ENCODE peak calls at places on chromosome 10, in four cellular contexts. B is GM13976, X is heart left ventricle, R is left ventricle myocardium inferior. G is an unnamed sample.

GRCh38 chr10:99659868-99660366 is 608 bp downstream of the ENTPD7 start:
- DNase-seq in B (no peak), X (no peak), R (no peak), G (no peak)

GRCh38 chr10:79185796-79186374 is 117.1 kb downstream of the ZMIZ1 start:
- DNase-seq in B (no peak), X (no peak), R (no peak), G (no peak)

GRCh38 chr10:74072503-74072902 is 74.6 kb downstream of the VCL start:
- DNase-seq in B (no peak), X (no peak), R (no peak), G (no peak)

GRCh38 chr10:11035318-11035920 is 17.7 kb downstream of the CELF2 start:
- DNase-seq in B (no peak), X (peak), R (no peak), G (no peak)

GRCh38 chr10:4770766-4771553 is 55.0 kb upstream of the AKR1E2 start:
- DNase-seq in B (no peak), X (no peak), R (no peak), G (no peak)

GRCh38 chr10:5413012-5413938 is 918 bp downstream of the NET1 start:
- DNase-seq in B (peak), X (no peak), R (no peak), G (peak)

GRCh38 chr10:125128397-125129075 is 31.8 kb downstream of the CTBP2 start:
- DNase-seq in B (no peak), X (no peak), R (no peak), G (no peak)

GRCh38 chr10:80458263-80458625 is 4.1 kb downstream of the TSPAN14 start:
- DNase-seq in B (no peak), X (no peak), R (no peak), G (no peak)

GRCh38 chr10:111600772-111601171 is 523.9 kb downstream of the ADRA2A start:
- DNase-seq in B (no peak), X (no peak), R (peak), G (no peak)

GRCh38 chr10:48467669-48468068 is 137.2 kb downstream of the ARHGAP22 start:
- DNase-seq in B (no peak), X (no peak), R (no peak), G (no peak)

GRCh38 chr10:118412132-118412531 is 70.0 kb upstream of the FAM204A start:
- DNase-seq in B (no peak), X (no peak), R (no peak), G (no peak)

GRCh38 chr10:7362451-7362850 is 48.4 kb downstream of the SFMBT2 start:
- DNase-seq in B (no peak), X (no peak), R (no peak), G (no peak)

GRCh38 chr10:91536101-91536500 is 96.8 kb downstream of the PPP1R3C start:
- DNase-seq in B (no peak), X (no peak), R (peak), G (no peak)

GRCh38 chr10:79247373-79248137 is 99.7 kb upstream of the PPIF start:
- DNase-seq in B (no peak), X (no peak), R (no peak), G (no peak)

GRCh38 chr10:12921163-12921562 is 80.3 kb downstream of the CCDC3 start:
- DNase-seq in B (no peak), X (no peak), R (no peak), G (no peak)

GRCh38 chr10:13743101-13743693 is 156.4 kb downstream of the PRPF18 start:
- DNase-seq in B (peak), X (no peak), R (no peak), G (peak)

GRCh38 chr10:23095966-23096813 is 811 bp downstream of the MSRB2 start:
- DNase-seq in B (peak), X (peak), R (peak), G (peak)
- TF ChIP-seq CTCF in B (no peak), X (no peak), R (no peak), G (no peak)

DNA sequence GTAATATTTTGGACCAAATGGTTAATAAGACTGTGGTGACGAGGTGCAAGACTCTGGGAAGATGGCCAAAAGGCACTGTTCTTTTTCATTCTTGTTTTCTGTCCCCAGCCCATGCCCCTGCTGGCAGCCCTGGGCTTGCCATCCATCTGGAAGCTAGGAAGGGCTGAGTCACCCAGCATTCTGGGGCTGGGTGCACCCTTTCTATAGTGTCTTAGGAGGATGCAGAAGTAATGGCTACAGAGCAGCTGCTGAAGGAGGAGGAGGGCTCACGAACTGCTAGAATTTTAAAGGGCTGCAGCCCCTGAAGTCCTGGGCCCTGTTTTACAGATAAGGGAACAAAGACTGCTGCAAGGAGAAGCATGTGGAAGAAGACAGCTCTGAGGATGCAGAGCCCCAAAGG is 42.8 kb upstream of the ZNF32 start:
- DNase-seq in B (no peak), X (no peak), R (no peak), G (no peak)
- TF ChIP-seq CTCF in B (no peak), X (no peak), R (no peak), G (no peak)

DNA sequence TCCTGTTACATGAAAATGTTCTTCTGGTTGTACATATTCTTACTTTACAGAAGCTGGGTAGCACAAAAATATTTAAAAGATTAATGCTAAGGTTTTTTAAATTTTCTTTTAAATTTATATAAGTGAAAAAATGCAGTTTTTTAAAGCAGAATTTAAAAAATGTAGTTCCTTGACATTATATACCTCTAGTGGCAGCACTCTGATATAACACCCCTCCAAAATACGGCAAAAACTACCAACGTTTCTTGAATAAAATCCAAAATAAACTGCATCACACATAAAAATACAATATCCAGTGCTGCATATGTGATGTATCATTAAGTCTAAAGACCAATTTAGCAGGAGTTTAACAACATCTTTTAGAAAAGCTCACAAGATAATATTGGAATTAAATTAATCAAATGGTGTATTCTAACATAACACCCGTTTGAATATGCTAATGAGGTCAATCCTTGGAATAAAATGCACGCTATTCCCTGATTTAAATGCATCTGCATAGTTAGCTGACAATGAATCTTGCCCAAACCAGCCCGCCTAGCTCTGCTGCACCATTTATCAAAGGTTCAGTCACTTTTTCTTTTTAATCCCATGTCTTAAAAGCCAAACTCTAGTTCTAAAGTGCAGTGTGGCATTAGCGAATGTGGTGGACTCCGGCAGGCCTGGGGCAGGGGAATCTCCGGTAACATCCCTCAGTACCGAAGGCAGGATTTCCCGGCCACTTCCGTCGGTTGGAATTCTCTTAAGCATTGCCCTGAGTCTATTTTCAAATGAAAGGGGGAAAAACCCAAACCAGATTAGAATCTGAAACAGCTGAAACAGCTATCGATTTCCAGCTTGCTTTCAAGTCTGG is 1.2 kb downstream of the TCERG1L start:
- DNase-seq in B (no peak), X (no peak), R (no peak), G (no peak)
- TF ChIP-seq CTCF in B (no peak), X (no peak), R (peak), G (no peak)

GRCh38 chr10:93742633-93743349 is 14.9 kb upstream of the LGI1 start:
- DNase-seq in B (no peak), X (no peak), R (no peak), G (no peak)

GRCh38 chr10:93751074-93751572 is 6.6 kb upstream of the LGI1 start:
- DNase-seq in B (no peak), X (no peak), R (no peak), G (no peak)

GRCh38 chr10:93745411-93746065 is 12.2 kb upstream of the LGI1 start:
- DNase-seq in B (no peak), X (peak), R (no peak), G (no peak)

GRCh38 chr10:93749218-93749799 is 8.4 kb upstream of the LGI1 start:
- DNase-seq in B (no peak), X (no peak), R (no peak), G (no peak)

GRCh38 chr10:93746844-93747284 is 10.9 kb upstream of the LGI1 start:
- DNase-seq in B (no peak), X (no peak), R (no peak), G (peak)
- TF ChIP-seq CTCF in B (no peak), X (no peak), R (no peak), G (peak)

DNA sequence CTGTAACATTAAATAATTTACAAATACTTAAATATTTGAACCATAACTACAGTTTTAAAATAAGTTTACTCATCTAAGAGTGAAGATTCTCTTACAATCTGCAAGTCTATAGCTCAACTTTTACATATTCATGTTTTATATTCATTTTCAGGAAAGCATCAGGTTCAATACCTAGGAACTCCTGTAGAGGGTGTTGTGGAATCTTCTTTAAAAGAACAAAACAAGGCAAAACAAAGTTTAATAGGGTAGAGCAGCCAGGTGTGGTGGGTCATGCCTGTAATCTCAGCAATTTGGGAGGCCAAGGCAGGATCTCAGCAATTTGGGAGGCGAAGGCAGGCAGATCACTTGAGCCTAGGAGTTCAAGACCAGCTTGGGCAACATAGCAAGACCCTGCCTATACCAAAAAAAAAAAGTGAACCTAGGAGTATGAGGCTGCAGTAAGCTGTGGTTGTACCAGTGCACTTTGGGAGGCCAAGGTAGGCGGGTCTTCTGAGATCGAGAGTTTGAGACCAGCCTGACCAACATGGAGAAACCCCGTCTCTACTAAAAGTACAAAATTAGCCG is 45.1 kb downstream of the ST8SIA6 start:
- DNase-seq in B (no peak), X (no peak), R (no peak), G (peak)
- TF ChIP-seq CTCF in B (no peak), X (peak), R (peak), G (no peak)

GRCh38 chr10:101041252-101041761 is 10.3 kb downstream of the SFXN3 start:
- DNase-seq in B (peak), X (peak), R (peak), G (peak)
- TF ChIP-seq CTCF in B (peak), X (peak), R (peak), G (peak)